ENCODE peak calls at places on chromosome 13, in eight cellular contexts. K is stimulated activated naive CD8-positive, alpha-beta T cell treated with anti-CD3 and anti-CD28 coated beads, Interleukin-15, amount 100 ng/mL, for 72 hours; Y is SW480; A is cardiac fibroblast; C is T-helper 1 cell; I is upper lobe of right lung; B is MCF 10A; U is SK-N-MC. R is an unnamed sample.

GRCh38 chr13:111531505-111531904 is 211.1 kb downstream of the TEX29 start:
- DNase-seq in U (no peak), Y (peak), C (no peak), K (no peak), I (no peak), A (peak), B (peak), R (no peak)

GRCh38 chr13:42048625-42049453 is at the start of gene DGKH:
- DNase-seq in A (peak), K (peak), I (peak), B (peak), C (peak), Y (peak), U (no peak), R (peak)

GRCh38 chr13:48278806-48279205 is 24.7 kb upstream of the RB1 start:
- DNase-seq in Y (no peak), U (no peak), B (no peak), I (no peak), K (no peak), A (no peak), C (no peak), R (no peak)

GRCh38 chr13:30341815-30342570 is 34.6 kb upstream of the KATNAL1 start:
- DNase-seq in A (peak), C (no peak), K (no peak), U (no peak), Y (no peak), B (peak), I (peak), R (peak)

GRCh38 chr13:112624040-112624439 is 36.1 kb upstream of the TUBGCP3 start:
- DNase-seq in C (no peak), Y (no peak), U (no peak), B (no peak), I (no peak), K (no peak), A (no peak), R (peak)

GRCh38 chr13:23384111-23384510 is 49.4 kb downstream of the SACS start:
- DNase-seq in Y (no peak), I (no peak), K (peak), C (no peak), U (no peak), A (peak), B (no peak), R (no peak)

GRCh38 chr13:76783798-76784197 is 102.4 kb downstream of the KCTD12 start:
- DNase-seq in Y (no peak), U (no peak), I (no peak), K (no peak), A (no peak), C (no peak), B (peak), R (no peak)

GRCh38 chr13:32838985-32839384 is 177.2 kb upstream of the KL start:
- DNase-seq in B (no peak), K (peak), A (peak), C (no peak), Y (no peak), I (no peak), U (no peak), R (no peak)

GRCh38 chr13:50798923-50799322 is 44.6 kb downstream of the DLEU7 start:
- DNase-seq in B (no peak), Y (peak), A (peak), C (no peak), U (no peak), I (no peak), K (no peak), R (no peak)

GRCh38 chr13:99014391-99014988 is 36.6 kb upstream of the DOCK9 start:
- DNase-seq in A (no peak), C (no peak), I (no peak), Y (no peak), K (no peak), U (no peak), B (no peak), R (no peak)

GRCh38 chr13:54592201-54592600 is 1563.6 kb downstream of the OLFM4 start:
- DNase-seq in Y (no peak), K (no peak), I (no peak), B (no peak), U (no peak), A (no peak), C (no peak), R (no peak)

GRCh38 chr13:60139272-60139671 is 24.5 kb downstream of the DIAPH3 start:
- DNase-seq in A (peak), C (no peak), U (no peak), K (no peak), I (no peak), Y (no peak), B (no peak), R (no peak)

GRCh38 chr13:95921485-95921884 is 131.7 kb downstream of the UGGT2 start:
- DNase-seq in K (no peak), I (no peak), B (no peak), Y (no peak), U (no peak), A (peak), C (no peak), R (no peak)

GRCh38 chr13:23695711-23696512 is 125.7 kb downstream of the TNFRSF19 start:
- DNase-seq in Y (no peak), I (peak), B (no peak), K (peak), A (no peak), C (peak), U (no peak), R (peak)

GRCh38 chr13:103388839-103389238 is 322.6 kb upstream of the SLC10A2 start:
- DNase-seq in C (no peak), U (no peak), K (no peak), Y (no peak), I (no peak), A (no peak), B (no peak), R (no peak)

GRCh38 chr13:25169951-25170553 is 2.0 kb downstream of the AMER2 start:
- DNase-seq in I (no peak), B (no peak), Y (no peak), U (no peak), A (no peak), K (no peak), C (no peak), R (peak)

GRCh38 chr13:20400774-20401173 is 124.9 kb downstream of the CRYL1 start:
- DNase-seq in U (no peak), I (no peak), Y (no peak), A (peak), C (no peak), K (no peak), B (no peak), R (no peak)